ENCODE peak calls at places on chromosomes 2 and 18, in nine cellular contexts. E is GM13977, V is Peyer's patch, N is omental fat pad, Y is SK-N-SH, G is fibroblast of pulmonary artery, R is HFFc6, X is lower lobe of right lung, U is spleen. B is an unnamed sample.
A peak's percentile ranks its signal among the peaks of the same experiment; 100 is the strongest.

GRCh38 chr2:121281694-121282093 is 3.3 kb downstream of the TFCP2L1 start:
- DNase-seq in Y (no peak), R (no peak), G (no peak), V (no peak), N (no peak), E (no peak), U (no peak), X (no peak), B (no peak)

GRCh38 chr18:2874765-2875164 is 28.0 kb downstream of the EMILIN2 start:
- DNase-seq in U (no peak), N (no peak), Y (no peak), X (no peak), R (no peak), E (no peak), G (no peak), V (no peak), B (no peak)

GRCh38 chr2:191143791-191144190 is 7.0 kb downstream of the STAT4 start:
- DNase-seq in R (no peak), Y (no peak), V (no peak), N (no peak), X (no peak), U (no peak), G (no peak), E (no peak), B (no peak)

GRCh38 chr2:17643031-17643615 is 102.6 kb downstream of the VSNL1 start:
- DNase-seq in U (no peak), E (no peak), X (no peak), N (peak; percentile 27), Y (no peak), V (peak; percentile 62), G (peak; percentile 93), R (peak; percentile 93), B (peak; percentile 94)

GRCh38 chr2:33222309-33222708 is 254.1 kb upstream of the RASGRP3 start:
- DNase-seq in G (no peak), X (no peak), E (no peak), U (no peak), V (no peak), R (no peak), N (no peak), Y (no peak), B (no peak)

GRCh38 chr2:127321306-127321705 is 27.4 kb upstream of the ERCC3 start:
- DNase-seq in E (no peak), G (peak; percentile 6), R (no peak), N (no peak), Y (no peak), V (no peak), X (no peak), U (no peak), B (peak; percentile 38)

GRCh38 chr2:241739651-241740050 is 5.2 kb downstream of the D2HGDH start:
- DNase-seq in Y (no peak), U (no peak), X (no peak), E (no peak), R (peak; percentile 51), N (no peak), G (peak; percentile 23), V (no peak), B (peak; percentile 25)

GRCh38 chr18:22956226-22956625 is 23.1 kb downstream of the RBBP8 start:
- DNase-seq in G (no peak), U (no peak), Y (no peak), E (no peak), V (no peak), N (no peak), X (no peak), R (no peak), B (no peak)

GRCh38 chr2:218694405-218695145 is 16.1 kb upstream of the TTLL4 start:
- DNase-seq in N (no peak), E (no peak), R (peak; percentile 12), G (peak; percentile 34), U (no peak), X (no peak), Y (no peak), V (no peak), B (no peak)

GRCh38 chr2:216775043-216775453 is 79.7 kb upstream of the IGFBP5 start:
- DNase-seq in E (no peak), U (no peak), R (peak; percentile 95), V (no peak), N (no peak), X (no peak), G (peak; percentile 67), Y (peak; percentile 34), B (peak; percentile 86)

GRCh38 chr2:68091439-68092034 is 28.7 kb upstream of the C1D start:
- DNase-seq in V (no peak), G (no peak), E (no peak), N (no peak), R (no peak), Y (no peak), U (no peak), X (no peak), B (peak; percentile 48)

GRCh38 chr18:5987217-5987616 is 91.9 kb upstream of the TMEM200C start:
- DNase-seq in U (no peak), E (no peak), R (no peak), Y (no peak), X (no peak), N (no peak), G (no peak), V (no peak), B (no peak)

GRCh38 chr2:69291004-69291650 is 95.9 kb downstream of the GFPT1 start:
- DNase-seq in N (no peak), R (peak; percentile 43), Y (no peak), X (no peak), V (no peak), E (no peak), U (no peak), G (peak; percentile 76), B (peak; percentile 67)

GRCh38 chr2:238305965-238306679 is 14.2 kb upstream of the TRAF3IP1 start:
- DNase-seq in U (peak; percentile 40), X (no peak), R (no peak), E (no peak), G (no peak), N (no peak), Y (no peak), V (no peak), B (no peak)

DNA sequence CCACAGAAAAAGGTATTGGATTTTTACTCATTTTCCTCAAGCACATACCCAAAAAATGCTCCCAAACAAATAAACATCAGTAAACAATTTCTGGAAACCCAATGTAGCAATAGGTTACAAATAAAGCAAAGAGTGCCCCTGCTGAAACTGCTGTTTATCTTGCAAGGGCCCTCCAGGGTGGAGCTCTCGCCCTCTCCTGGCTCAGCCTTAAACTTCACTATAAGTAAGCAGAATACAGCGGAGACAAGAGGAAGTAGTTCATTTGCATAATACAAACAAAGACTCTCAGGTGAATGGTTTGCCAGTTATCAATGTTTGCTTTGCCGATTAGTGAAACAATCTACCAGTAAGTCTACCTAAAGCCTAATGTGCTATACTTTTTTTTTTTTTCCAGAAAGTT is 437.6 kb downstream of the DLGAP1 start:
- DNase-seq in E (peak; percentile 27), U (no peak), N (no peak), X (no peak), R (no peak), V (no peak), G (peak; percentile 1), Y (no peak), B (peak; percentile 1)
- TF ChIP-seq CTCF in E (peak; percentile 17), U (no peak), N (no peak), X (no peak), R (peak; percentile 51), V (no peak), G (peak; percentile 23), Y (no peak), B (peak; percentile 11)

GRCh38 chr2:207791579-207792243 is 22.0 kb upstream of the FZD5 start:
- DNase-seq in G (no peak), Y (no peak), X (no peak), U (no peak), V (no peak), N (no peak), R (no peak), E (no peak), B (no peak)
- TF ChIP-seq CTCF in G (no peak), Y (no peak), X (no peak), U (no peak), V (no peak), N (no peak), R (no peak), E (no peak), B (no peak)

GRCh38 chr18:57135705-57136104 is 11.2 kb upstream of the BOD1L2 start:
- DNase-seq in Y (no peak), V (no peak), X (no peak), E (no peak), N (no peak), R (no peak), U (no peak), G (no peak), B (no peak)
- TF ChIP-seq CTCF in Y (peak; percentile 13), V (peak; percentile 9), X (no peak), E (no peak), N (no peak), R (peak; percentile 49), U (no peak), G (no peak), B (no peak)

GRCh38 chr2:225462945-225463344 is 63.4 kb downstream of the NYAP2 start:
- DNase-seq in N (no peak), X (no peak), V (no peak), E (no peak), U (no peak), Y (no peak), G (no peak), R (no peak), B (no peak)
- TF ChIP-seq CTCF in N (no peak), X (no peak), V (no peak), E (no peak), U (no peak), Y (no peak), G (no peak), R (no peak), B (no peak)

DNA sequence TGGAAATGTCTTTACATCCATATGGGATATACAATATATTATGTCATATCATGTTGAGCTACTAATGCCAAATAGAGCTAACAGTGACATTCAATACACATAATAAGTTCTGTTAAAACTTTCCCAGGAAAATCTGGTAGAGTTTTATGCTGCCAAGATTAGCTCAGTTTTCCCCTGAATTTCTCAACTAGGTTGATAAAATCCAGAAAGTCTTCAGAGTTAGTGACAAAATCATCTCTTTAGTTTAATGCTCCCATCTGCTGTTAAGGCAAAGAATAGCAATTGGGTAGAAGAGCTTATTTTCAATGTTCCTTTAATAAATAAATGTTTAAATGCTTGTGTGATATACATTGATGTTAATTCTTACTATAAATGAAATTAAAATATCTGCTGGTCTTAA is 10.0 kb downstream of the COL3A1 start:
- DNase-seq in X (no peak), Y (no peak), U (no peak), R (peak; percentile 50), N (no peak), G (peak; percentile 64), V (no peak), E (no peak), B (peak; percentile 54)
- TF ChIP-seq CTCF in X (no peak), Y (peak; percentile 61), U (no peak), R (peak; percentile 67), N (no peak), G (peak; percentile 34), V (no peak), E (no peak), B (no peak)